ENCODE peak calls at places on chromosomes 4 and X, in four cellular contexts. F, E, I and G are unnamed samples.

GRCh38 chr4:164616961-164617360 is 137.0 kb upstream of the SMIM31 start:
- DNase-seq in F (no peak), E (no peak), I (no peak), G (no peak)

GRCh38 chr4:99968330-99968729 is 18.3 kb upstream of the H2AZ1 start:
- DNase-seq in F (no peak), E (peak; percentile 93), I (no peak), G (no peak)

GRCh38 chr4:158170691-158171455 is 2.0 kb downstream of the GASK1B start:
- DNase-seq in F (peak; percentile 55), E (peak; percentile 23), I (peak; percentile 31), G (no peak)

GRCh38 chr4:7370038-7370437 is 64.7 kb downstream of the PSAPL1 start:
- DNase-seq in F (no peak), E (no peak), I (no peak), G (no peak)

GRCh38 chr4:25795091-25795490 is 67.7 kb downstream of the SEL1L3 start:
- DNase-seq in F (no peak), E (no peak), I (no peak), G (no peak)

GRCh38 chr4:139954512-139954911 is 199.5 kb downstream of the MAML3 start:
- DNase-seq in F (no peak), E (no peak), I (no peak), G (no peak)

GRCh38 chrX:45762699-45763647 is 562.3 kb upstream of the DIPK2B start:
- DNase-seq in F (no peak), E (no peak), I (no peak), G (no peak)

GRCh38 chrX:131217878-131218486 is 71.1 kb downstream of the IGSF1 start:
- DNase-seq in F (peak; percentile 1), E (no peak), I (no peak), G (no peak)

GRCh38 chr4:89337678-89338077 is 30.1 kb upstream of the GPRIN3 start:
- DNase-seq in F (no peak), E (no peak), I (no peak), G (no peak)

GRCh38 chr4:30802622-30803323 is 82.6 kb downstream of the PCDH7 start:
- DNase-seq in F (no peak), E (peak; percentile 38), I (no peak), G (no peak)

GRCh38 chr4:176358083-176358469 is 38.3 kb downstream of the SPCS3 start:
- DNase-seq in F (no peak), E (no peak), I (no peak), G (no peak)

GRCh38 chr4:663046-663437 is 11.0 kb downstream of the ATP5ME start:
- DNase-seq in F (no peak), E (no peak), I (no peak), G (no peak)
- H3K4me2 ChIP-seq in F (peak overlapping the region; percentile 69), E (no peak overlapping the region), I (no peak overlapping the region), G (no peak overlapping the region)

DNA sequence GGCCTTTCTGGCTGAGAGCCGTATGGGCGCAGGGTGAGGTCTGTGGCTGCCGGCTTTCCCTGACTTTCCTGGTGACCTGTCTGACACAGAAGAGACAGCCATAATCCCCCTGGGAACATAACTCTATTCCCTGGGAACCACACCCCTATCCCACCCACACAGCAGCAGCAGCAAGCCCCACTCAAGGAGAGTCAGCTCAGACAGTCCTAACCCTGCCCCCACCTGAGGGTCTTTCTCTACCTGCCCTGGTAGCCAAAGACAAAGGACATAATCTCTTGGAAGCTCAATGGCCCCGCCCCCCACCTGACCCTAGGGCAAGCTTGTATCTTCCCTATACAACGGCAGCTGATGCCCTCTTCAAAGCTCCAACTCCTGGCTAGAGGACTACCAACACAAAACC is 74.6 kb downstream of the PABPC4L start:
- DNase-seq in F (no peak), E (no peak), I (no peak), G (no peak)
- TF ChIP-seq SMC3 in F (no peak), E (no peak), I (no peak), G (no peak)

GRCh38 chr4:41874398-41874797 is 60.8 kb upstream of the TMEM33 start:
- DNase-seq in F (no peak), E (no peak), I (no peak), G (no peak)
- TF ChIP-seq MAZ in F (no peak), E (no peak), I (no peak), G (no peak)

DNA sequence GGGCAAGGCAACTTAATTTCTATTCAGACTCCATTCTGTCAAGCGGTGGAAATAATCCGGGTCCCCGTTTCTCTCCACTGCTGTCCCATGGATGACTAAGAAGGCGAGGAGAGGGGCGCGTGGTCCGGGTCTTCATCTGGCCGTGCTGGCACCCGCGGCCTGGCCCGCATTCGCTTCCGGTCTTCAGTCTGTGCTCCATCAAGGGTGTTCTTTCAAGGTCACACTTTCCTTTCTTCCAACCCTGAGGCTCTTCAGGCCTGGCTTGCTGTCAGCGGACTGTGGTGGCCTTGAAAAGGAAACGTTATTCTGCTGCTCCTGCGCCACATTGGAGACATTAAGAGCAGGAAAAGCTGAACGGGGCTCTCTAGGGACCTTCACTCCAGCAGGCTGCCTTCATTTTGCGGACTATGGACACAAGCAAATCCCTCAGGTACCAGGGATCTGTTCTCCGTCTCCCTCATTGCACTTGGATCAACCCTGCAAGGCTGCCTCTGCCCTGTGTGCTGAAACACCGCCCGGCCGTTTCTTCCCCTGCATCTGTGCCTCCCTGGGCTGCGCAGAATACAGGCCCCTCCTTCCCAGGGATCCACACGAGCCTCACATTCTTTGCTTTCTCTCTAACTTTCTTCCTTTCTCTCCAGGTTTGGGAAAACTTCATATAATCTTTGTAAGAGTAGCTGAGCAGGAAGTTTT is 5.7 kb upstream of the SLC25A4 start:
- DNase-seq in F (no peak), E (no peak), I (no peak), G (no peak)
- H3K4me2 ChIP-seq in F (no peak overlapping the region), E (no peak overlapping the region), I (no peak overlapping the region), G (no peak overlapping the region)

DNA sequence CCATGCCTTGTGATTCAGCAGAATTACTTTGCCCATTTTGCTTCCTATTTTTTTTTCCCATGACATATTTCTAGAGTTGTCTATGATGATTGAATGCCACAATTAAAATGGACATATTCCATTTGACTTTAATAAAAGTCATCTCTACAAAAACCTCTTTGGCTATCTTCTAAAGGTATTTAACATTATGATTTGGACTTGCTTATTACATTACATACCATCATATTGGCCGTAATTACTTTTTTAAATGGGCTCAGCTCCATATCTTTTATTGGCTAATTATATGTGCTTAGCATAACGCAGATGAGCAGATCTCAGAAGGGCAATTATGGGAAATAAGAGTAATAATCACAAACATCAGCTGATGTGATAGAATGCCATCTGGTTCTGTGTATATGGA is 4.5 kb upstream of the LNX1 start:
- DNase-seq in F (no peak), E (no peak), I (no peak), G (no peak)
- TF ChIP-seq SMC3 in F (no peak), E (no peak), I (no peak), G (no peak)

GRCh38 chrX:17860811-17861495 is at the start of gene RAI2:
- DNase-seq in F (no peak), E (no peak), I (peak; percentile 60), G (no peak)
- TF ChIP-seq MAZ in F (no peak), E (no peak), I (no peak), G (no peak)